ENCODE peak calls at places on chromosome 5, in six cellular contexts. One of them, this sample, is unnamed.

GRCh38 chr5:134046801-134047707 is 42.3 kb upstream of the VDAC1 start:
- DNase-seq in cardiac muscle cell: no peak
- DNase-seq in SK-N-SH: no peak
- DNase-seq in transverse colon: no peak
- DNase-seq in ovary: no peak
- DNase-seq in A549: no peak
- DNase-seq in this sample: peak; percentile 74

GRCh38 chr5:12614608-12615007 is 710.4 kb upstream of the CTNND2 start:
- DNase-seq in cardiac muscle cell: no peak
- DNase-seq in SK-N-SH: no peak
- DNase-seq in transverse colon: no peak
- DNase-seq in ovary: no peak
- DNase-seq in A549: no peak
- DNase-seq in this sample: no peak

GRCh38 chr5:1755321-1755949 is 44.2 kb downstream of the MRPL36 start:
- DNase-seq in cardiac muscle cell: no peak
- DNase-seq in SK-N-SH: no peak
- DNase-seq in transverse colon: peak; percentile 3
- DNase-seq in ovary: peak; percentile 3
- DNase-seq in A549: no peak
- DNase-seq in this sample: peak; percentile 4

GRCh38 chr5:32420506-32420905 is 24.0 kb downstream of the ZFR start:
- DNase-seq in cardiac muscle cell: no peak
- DNase-seq in SK-N-SH: peak; percentile 28
- DNase-seq in transverse colon: no peak
- DNase-seq in ovary: no peak
- DNase-seq in A549: no peak
- DNase-seq in this sample: no peak

GRCh38 chr5:138000102-138000723 is 32.7 kb downstream of the FAM13B start:
- DNase-seq in cardiac muscle cell: no peak
- DNase-seq in SK-N-SH: no peak
- DNase-seq in transverse colon: no peak
- DNase-seq in ovary: peak; percentile 37
- DNase-seq in A549: peak; percentile 86
- DNase-seq in this sample: peak; percentile 35

GRCh38 chr5:141411575-141411974 is 1.2 kb upstream of the PCDHGA10 start:
- DNase-seq in cardiac muscle cell: no peak
- DNase-seq in SK-N-SH: no peak
- DNase-seq in transverse colon: no peak
- DNase-seq in ovary: no peak
- DNase-seq in A549: no peak
- DNase-seq in this sample: no peak

GRCh38 chr5:116032094-116032517 is at the start of gene ARL14EPL:
- DNase-seq in cardiac muscle cell: peak; percentile 14
- DNase-seq in SK-N-SH: peak; percentile 3
- DNase-seq in transverse colon: no peak
- DNase-seq in ovary: peak; percentile 15
- DNase-seq in A549: peak; percentile 76
- DNase-seq in this sample: peak; percentile 38

GRCh38 chr5:1172007-1172581 is 29.3 kb upstream of the SLC6A19 start:
- DNase-seq in cardiac muscle cell: no peak
- DNase-seq in SK-N-SH: no peak
- DNase-seq in transverse colon: no peak
- DNase-seq in ovary: no peak
- DNase-seq in A549: no peak
- DNase-seq in this sample: peak; percentile 12

GRCh38 chr5:111163000-111163399 is 61.2 kb upstream of the CAMK4 start:
- DNase-seq in cardiac muscle cell: no peak
- DNase-seq in SK-N-SH: no peak
- DNase-seq in transverse colon: no peak
- DNase-seq in ovary: no peak
- DNase-seq in A549: no peak
- DNase-seq in this sample: no peak

GRCh38 chr5:81212211-81212687 is 20.9 kb upstream of the CKMT2 start:
- DNase-seq in cardiac muscle cell: no peak
- DNase-seq in SK-N-SH: no peak
- DNase-seq in transverse colon: no peak
- DNase-seq in ovary: no peak
- DNase-seq in A549: no peak
- DNase-seq in this sample: no peak

DNA sequence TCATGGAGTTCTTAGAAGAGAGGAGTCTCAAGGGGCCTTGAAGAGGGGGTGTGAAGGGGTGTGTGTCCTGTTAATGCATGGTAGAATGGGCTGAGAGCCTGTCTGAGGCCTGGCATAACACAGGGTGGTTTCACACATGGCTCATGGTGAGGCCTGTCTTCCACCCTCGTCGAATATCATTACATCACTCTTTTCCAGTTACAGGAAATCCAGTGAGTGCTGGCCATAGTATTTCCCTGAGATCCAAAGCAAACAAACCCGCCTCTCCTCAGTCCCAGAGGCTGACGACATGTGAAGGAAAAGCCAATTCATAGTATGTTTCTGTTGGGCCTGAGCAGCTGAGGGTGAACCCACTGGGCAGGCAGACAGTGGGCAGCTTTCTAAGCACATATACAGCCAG is 159.4 kb upstream of the NR3C1 start:
- DNase-seq in cardiac muscle cell: no peak
- DNase-seq in SK-N-SH: no peak
- DNase-seq in transverse colon: no peak
- DNase-seq in ovary: no peak
- DNase-seq in A549: peak; percentile 78
- DNase-seq in this sample: no peak
- H3K27ac ChIP-seq in cardiac muscle cell: no peak overlapping the region
- H3K27ac ChIP-seq in SK-N-SH: peak overlapping the region; percentile 46
- H3K27ac ChIP-seq in transverse colon: no peak overlapping the region
- H3K27ac ChIP-seq in ovary: no peak overlapping the region
- H3K27ac ChIP-seq in A549: peak overlapping the region; percentile 76
- H3K27ac ChIP-seq in this sample: no peak overlapping the region

GRCh38 chr5:127963931-127964330 is 119.6 kb upstream of the SLC12A2 start:
- DNase-seq in cardiac muscle cell: no peak
- DNase-seq in SK-N-SH: no peak
- DNase-seq in transverse colon: no peak
- DNase-seq in ovary: no peak
- DNase-seq in A549: no peak
- DNase-seq in this sample: no peak
- TF ChIP-seq CTCF in cardiac muscle cell: no peak
- TF ChIP-seq CTCF in SK-N-SH: no peak
- TF ChIP-seq CTCF in transverse colon: no peak
- TF ChIP-seq CTCF in ovary: no peak
- TF ChIP-seq CTCF in A549: no peak
- TF ChIP-seq CTCF in this sample: no peak

GRCh38 chr5:83922699-83923098 is 202.0 kb upstream of the HAPLN1 start:
- DNase-seq in cardiac muscle cell: no peak
- DNase-seq in SK-N-SH: no peak
- DNase-seq in transverse colon: no peak
- DNase-seq in ovary: no peak
- DNase-seq in A549: no peak
- DNase-seq in this sample: no peak
- H3K27ac ChIP-seq in cardiac muscle cell: no peak overlapping the region
- H3K27ac ChIP-seq in SK-N-SH: peak overlapping the region; percentile 89
- H3K27ac ChIP-seq in transverse colon: no peak overlapping the region
- H3K27ac ChIP-seq in ovary: no peak overlapping the region
- H3K27ac ChIP-seq in A549: no peak overlapping the region
- H3K27ac ChIP-seq in this sample: no peak overlapping the region

GRCh38 chr5:41519801-41520200 is 9.4 kb upstream of the PLCXD3 start:
- DNase-seq in cardiac muscle cell: no peak
- DNase-seq in SK-N-SH: no peak
- DNase-seq in transverse colon: no peak
- DNase-seq in ovary: no peak
- DNase-seq in A549: peak; percentile 52
- DNase-seq in this sample: no peak
- TF ChIP-seq CTCF in cardiac muscle cell: no peak
- TF ChIP-seq CTCF in SK-N-SH: peak; percentile 42
- TF ChIP-seq CTCF in transverse colon: peak; percentile 9
- TF ChIP-seq CTCF in ovary: no peak
- TF ChIP-seq CTCF in A549: peak; percentile 58
- TF ChIP-seq CTCF in this sample: no peak

GRCh38 chr5:79346420-79346824 is 110.5 kb downstream of the JMY start:
- DNase-seq in cardiac muscle cell: no peak
- DNase-seq in SK-N-SH: no peak
- DNase-seq in transverse colon: no peak
- DNase-seq in ovary: no peak
- DNase-seq in A549: peak; percentile 66
- DNase-seq in this sample: no peak
- H3K27ac ChIP-seq in cardiac muscle cell: no peak overlapping the region
- H3K27ac ChIP-seq in SK-N-SH: no peak overlapping the region
- H3K27ac ChIP-seq in transverse colon: no peak overlapping the region
- H3K27ac ChIP-seq in ovary: no peak overlapping the region
- H3K27ac ChIP-seq in A549: peak overlapping the region; percentile 13
- H3K27ac ChIP-seq in this sample: no peak overlapping the region

DNA sequence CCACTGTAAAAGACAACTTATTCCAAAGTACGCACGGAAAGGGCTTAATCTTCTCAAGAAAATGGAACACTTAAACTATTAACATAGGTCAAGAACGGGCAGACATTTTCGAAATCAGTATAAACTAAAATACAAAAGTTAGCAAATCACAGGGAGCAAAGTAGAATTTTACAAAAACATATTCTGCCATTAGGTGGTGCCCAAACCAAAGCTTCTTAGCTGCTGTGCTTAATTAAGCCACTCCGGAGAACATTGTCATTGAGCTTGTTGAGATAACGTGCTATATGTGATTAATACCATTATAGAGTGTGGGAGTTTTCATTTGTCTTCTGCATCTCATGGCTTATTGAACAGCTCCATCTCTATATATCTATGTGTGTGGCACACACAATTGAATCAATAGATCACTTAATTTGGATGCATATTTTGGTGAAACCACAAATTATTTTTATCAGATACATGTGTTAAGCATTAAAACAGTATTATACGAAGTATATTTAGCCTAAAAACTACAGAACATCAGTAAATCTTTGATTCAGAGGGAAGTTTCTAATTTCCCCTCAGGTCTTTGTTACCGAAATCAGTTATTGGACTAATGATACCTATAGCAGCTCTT is 23.4 kb downstream of the UBLCP1 start:
- DNase-seq in cardiac muscle cell: peak; percentile 48
- DNase-seq in SK-N-SH: peak; percentile 37
- DNase-seq in transverse colon: no peak
- DNase-seq in ovary: no peak
- DNase-seq in A549: peak; percentile 35
- DNase-seq in this sample: no peak
- TF ChIP-seq CTCF in cardiac muscle cell: peak; percentile 43
- TF ChIP-seq CTCF in SK-N-SH: peak; percentile 64
- TF ChIP-seq CTCF in transverse colon: peak; percentile 17
- TF ChIP-seq CTCF in ovary: no peak
- TF ChIP-seq CTCF in A549: peak; percentile 61
- TF ChIP-seq CTCF in this sample: no peak

DNA sequence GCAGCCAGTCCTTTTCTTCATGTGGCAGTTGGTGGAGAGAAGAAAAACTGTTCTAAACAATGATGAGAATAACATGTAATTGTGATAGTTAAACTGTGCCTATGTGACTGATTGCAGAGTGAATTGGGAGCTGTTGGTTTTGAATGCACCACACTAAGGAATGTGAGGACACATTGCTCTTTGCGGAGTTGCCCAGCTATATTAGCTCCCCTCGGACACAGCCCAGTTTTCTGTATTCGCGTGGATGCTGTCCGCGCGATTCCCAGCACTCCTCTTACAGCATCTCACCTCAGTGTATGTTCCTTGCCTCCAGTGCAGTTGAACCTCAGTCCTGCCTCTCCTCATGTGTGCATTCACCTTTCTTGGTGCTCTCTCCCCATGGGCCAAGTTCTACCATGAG is 32.2 kb downstream of the TGFBI start:
- DNase-seq in cardiac muscle cell: no peak
- DNase-seq in SK-N-SH: no peak
- DNase-seq in transverse colon: no peak
- DNase-seq in ovary: no peak
- DNase-seq in A549: no peak
- DNase-seq in this sample: no peak
- H3K27ac ChIP-seq in cardiac muscle cell: no peak overlapping the region
- H3K27ac ChIP-seq in SK-N-SH: peak overlapping the region; percentile 97
- H3K27ac ChIP-seq in transverse colon: no peak overlapping the region
- H3K27ac ChIP-seq in ovary: no peak overlapping the region
- H3K27ac ChIP-seq in A549: peak overlapping the region; percentile 86
- H3K27ac ChIP-seq in this sample: no peak overlapping the region

DNA sequence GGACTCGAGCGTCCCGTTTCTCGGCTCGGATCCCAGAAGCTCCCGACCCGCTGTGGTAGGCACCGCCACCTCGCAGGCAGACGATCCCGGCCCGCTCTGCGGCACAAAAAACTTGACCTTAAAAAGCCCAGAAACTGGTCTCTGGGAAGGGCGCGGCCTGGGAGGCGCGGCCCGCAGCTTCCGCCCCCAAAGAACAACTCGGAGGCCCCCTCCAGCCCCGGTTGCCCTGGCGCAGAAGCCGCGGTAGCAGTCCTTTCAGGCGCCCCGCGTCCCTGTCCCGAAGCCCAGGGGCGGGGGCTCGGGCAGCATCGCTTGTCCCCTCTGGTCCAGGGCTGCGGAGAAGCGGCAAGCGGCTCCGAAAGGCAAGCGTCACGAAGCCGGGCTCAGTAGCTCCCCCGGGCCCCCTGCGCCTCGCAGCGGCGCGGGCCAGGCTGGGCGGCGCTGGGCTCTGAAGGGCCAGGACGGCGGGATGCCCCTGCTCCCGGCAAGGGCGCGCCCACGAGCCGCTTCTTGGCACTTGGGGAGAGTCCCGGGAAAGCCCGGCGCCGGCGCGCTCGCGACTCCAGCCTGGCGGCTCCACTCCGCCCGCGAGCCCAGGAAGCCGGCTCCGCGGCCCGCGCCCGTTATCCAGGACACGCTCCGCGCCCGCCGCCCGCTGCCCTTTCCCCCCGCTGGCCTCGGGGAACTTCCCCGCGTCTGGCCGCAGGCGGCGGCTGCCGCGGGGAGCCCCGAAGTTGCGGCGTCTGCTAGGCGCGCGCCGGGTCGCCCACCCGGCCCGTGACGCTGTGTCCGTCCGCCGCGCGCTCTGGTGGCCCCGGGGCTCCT is at the start of gene GCNT4:
- DNase-seq in cardiac muscle cell: peak; percentile 54
- DNase-seq in SK-N-SH: peak; percentile 76
- DNase-seq in transverse colon: peak; percentile 38
- DNase-seq in ovary: peak; percentile 36
- DNase-seq in A549: peak; percentile 56
- DNase-seq in this sample: peak; percentile 67
- TF ChIP-seq CTCF in cardiac muscle cell: no peak
- TF ChIP-seq CTCF in SK-N-SH: no peak
- TF ChIP-seq CTCF in transverse colon: no peak
- TF ChIP-seq CTCF in ovary: no peak
- TF ChIP-seq CTCF in A549: no peak
- TF ChIP-seq CTCF in this sample: no peak

GRCh38 chr5:78215565-78215964 is 78.9 kb downstream of the AP3B1 start:
- DNase-seq in cardiac muscle cell: no peak
- DNase-seq in SK-N-SH: no peak
- DNase-seq in transverse colon: no peak
- DNase-seq in ovary: no peak
- DNase-seq in A549: peak; percentile 14
- DNase-seq in this sample: no peak
- H3K27ac ChIP-seq in cardiac muscle cell: no peak overlapping the region
- H3K27ac ChIP-seq in SK-N-SH: no peak overlapping the region
- H3K27ac ChIP-seq in transverse colon: no peak overlapping the region
- H3K27ac ChIP-seq in ovary: no peak overlapping the region
- H3K27ac ChIP-seq in A549: peak overlapping the region; percentile 72
- H3K27ac ChIP-seq in this sample: no peak overlapping the region